ENCODE peak calls at places on chromosomes 2 and 18, in nine cellular contexts. One of them, this sample, is unnamed.

GRCh38 chr2:74648009-74648443 is at the start of gene M1AP:
- DNase-seq in T-helper 2 cell: no peak
- DNase-seq in dermis blood vessel endothelial cell: no peak
- DNase-seq in SHP77: no peak
- DNase-seq in HTR-8/SVneo: no peak
- DNase-seq in NCI-H1417 treated with DMSO at 0.1 percent for 48 hours: no peak
- DNase-seq in cardiac muscle cell: no peak
- DNase-seq in mucosa of gallbladder: no peak
- DNase-seq in MCF 10A: no peak
- DNase-seq in this sample: no peak

GRCh38 chr18:3140342-3140741 is 79.4 kb downstream of the MYOM1 start:
- DNase-seq in mucosa of gallbladder: no peak
- DNase-seq in cardiac muscle cell: no peak
- DNase-seq in SHP77: no peak
- DNase-seq in dermis blood vessel endothelial cell: no peak
- DNase-seq in MCF 10A: no peak
- DNase-seq in NCI-H1417 treated with DMSO at 0.1 percent for 48 hours: no peak
- DNase-seq in T-helper 2 cell: no peak
- DNase-seq in HTR-8/SVneo: no peak
- DNase-seq in this sample: no peak

GRCh38 chr18:31942301-31942998 is 478 bp downstream of the TRAPPC8 start:
- DNase-seq in SHP77: no peak
- DNase-seq in NCI-H1417 treated with DMSO at 0.1 percent for 48 hours: no peak
- DNase-seq in mucosa of gallbladder: peak
- DNase-seq in HTR-8/SVneo: peak
- DNase-seq in cardiac muscle cell: no peak
- DNase-seq in T-helper 2 cell: no peak
- DNase-seq in MCF 10A: peak
- DNase-seq in dermis blood vessel endothelial cell: peak
- DNase-seq in this sample: peak

GRCh38 chr2:67572721-67573485 is 175.8 kb downstream of the ETAA1 start:
- DNase-seq in NCI-H1417 treated with DMSO at 0.1 percent for 48 hours: no peak
- DNase-seq in HTR-8/SVneo: no peak
- DNase-seq in cardiac muscle cell: no peak
- DNase-seq in dermis blood vessel endothelial cell: no peak
- DNase-seq in mucosa of gallbladder: peak
- DNase-seq in SHP77: no peak
- DNase-seq in MCF 10A: peak
- DNase-seq in T-helper 2 cell: no peak
- DNase-seq in this sample: no peak

GRCh38 chr2:98537390-98537972 is 70.8 kb downstream of the COA5 start:
- DNase-seq in T-helper 2 cell: no peak
- DNase-seq in NCI-H1417 treated with DMSO at 0.1 percent for 48 hours: no peak
- DNase-seq in HTR-8/SVneo: no peak
- DNase-seq in cardiac muscle cell: no peak
- DNase-seq in MCF 10A: no peak
- DNase-seq in SHP77: no peak
- DNase-seq in dermis blood vessel endothelial cell: no peak
- DNase-seq in mucosa of gallbladder: no peak
- DNase-seq in this sample: no peak

GRCh38 chr18:29164020-29164706 is 987.2 kb upstream of the CDH2 start:
- DNase-seq in MCF 10A: peak
- DNase-seq in HTR-8/SVneo: no peak
- DNase-seq in T-helper 2 cell: no peak
- DNase-seq in SHP77: no peak
- DNase-seq in cardiac muscle cell: no peak
- DNase-seq in dermis blood vessel endothelial cell: peak
- DNase-seq in mucosa of gallbladder: no peak
- DNase-seq in NCI-H1417 treated with DMSO at 0.1 percent for 48 hours: no peak
- DNase-seq in this sample: peak

GRCh38 chr2:65831528-65831927 is 399.1 kb upstream of the SPRED2 start:
- DNase-seq in NCI-H1417 treated with DMSO at 0.1 percent for 48 hours: no peak
- DNase-seq in dermis blood vessel endothelial cell: no peak
- DNase-seq in cardiac muscle cell: peak
- DNase-seq in T-helper 2 cell: no peak
- DNase-seq in HTR-8/SVneo: no peak
- DNase-seq in MCF 10A: no peak
- DNase-seq in SHP77: no peak
- DNase-seq in mucosa of gallbladder: no peak
- DNase-seq in this sample: no peak

GRCh38 chr2:144364988-144365738 is 154.8 kb downstream of the ZEB2 start:
- DNase-seq in cardiac muscle cell: no peak
- DNase-seq in mucosa of gallbladder: no peak
- DNase-seq in SHP77: no peak
- DNase-seq in dermis blood vessel endothelial cell: no peak
- DNase-seq in MCF 10A: peak
- DNase-seq in T-helper 2 cell: no peak
- DNase-seq in HTR-8/SVneo: no peak
- DNase-seq in NCI-H1417 treated with DMSO at 0.1 percent for 48 hours: no peak
- DNase-seq in this sample: no peak

GRCh38 chr2:49113046-49113445 is 41.3 kb downstream of the FSHR start:
- DNase-seq in MCF 10A: no peak
- DNase-seq in HTR-8/SVneo: no peak
- DNase-seq in NCI-H1417 treated with DMSO at 0.1 percent for 48 hours: no peak
- DNase-seq in cardiac muscle cell: no peak
- DNase-seq in T-helper 2 cell: no peak
- DNase-seq in SHP77: no peak
- DNase-seq in mucosa of gallbladder: no peak
- DNase-seq in dermis blood vessel endothelial cell: no peak
- DNase-seq in this sample: no peak

GRCh38 chr2:134927195-134927594 is 8.6 kb downstream of the CCNT2 start:
- DNase-seq in HTR-8/SVneo: no peak
- DNase-seq in cardiac muscle cell: no peak
- DNase-seq in mucosa of gallbladder: no peak
- DNase-seq in dermis blood vessel endothelial cell: no peak
- DNase-seq in T-helper 2 cell: no peak
- DNase-seq in NCI-H1417 treated with DMSO at 0.1 percent for 48 hours: no peak
- DNase-seq in SHP77: no peak
- DNase-seq in MCF 10A: peak
- DNase-seq in this sample: no peak

GRCh38 chr2:147506889-147507288 is 337.9 kb upstream of the ACVR2A start:
- DNase-seq in cardiac muscle cell: no peak
- DNase-seq in HTR-8/SVneo: no peak
- DNase-seq in dermis blood vessel endothelial cell: no peak
- DNase-seq in NCI-H1417 treated with DMSO at 0.1 percent for 48 hours: no peak
- DNase-seq in SHP77: no peak
- DNase-seq in MCF 10A: no peak
- DNase-seq in mucosa of gallbladder: no peak
- DNase-seq in T-helper 2 cell: no peak
- DNase-seq in this sample: no peak

GRCh38 chr2:43370146-43370545 is 143.7 kb upstream of the ZFP36L2 start:
- DNase-seq in dermis blood vessel endothelial cell: peak
- DNase-seq in MCF 10A: no peak
- DNase-seq in HTR-8/SVneo: no peak
- DNase-seq in mucosa of gallbladder: peak
- DNase-seq in SHP77: no peak
- DNase-seq in cardiac muscle cell: no peak
- DNase-seq in NCI-H1417 treated with DMSO at 0.1 percent for 48 hours: no peak
- DNase-seq in T-helper 2 cell: no peak
- DNase-seq in this sample: no peak